ENCODE peak calls at places on chromosomes 16 and 17, in five cellular contexts. I is K562, H is SK-N-SH, W is GM12878, M is H1. C is an unnamed sample.

GRCh38 chr17:17935321-17936271 is 36.6 kb downstream of the TOM1L2 start:
- DNase-seq in I (no peak), H (no peak), W (no peak), M (no peak), C (peak; percentile 57)

GRCh38 chr17:35748323-35748960 is 4.6 kb downstream of the GAS2L2 start:
- DNase-seq in I (no peak), H (peak; percentile 54), M (no peak), W (no peak), C (no peak)

GRCh38 chr17:73722163-73722562 is 77.9 kb upstream of the SDK2 start:
- DNase-seq in W (no peak), H (peak; percentile 62), M (no peak), I (no peak), C (no peak)

GRCh38 chr17:57396515-57396921 is 140.2 kb downstream of the MSI2 start:
- DNase-seq in W (no peak), I (no peak), M (no peak), H (no peak), C (no peak)

GRCh38 chr17:68588362-68588761 is 12.8 kb downstream of the FAM20A start:
- DNase-seq in I (no peak), W (no peak), M (no peak), H (no peak), C (no peak)

GRCh38 chr17:73823684-73824083 is 179.4 kb upstream of the SDK2 start:
- DNase-seq in W (no peak), I (no peak), H (peak; percentile 74), M (no peak), C (peak; percentile 27)

GRCh38 chr17:50198026-50198669 is 3.3 kb downstream of the COL1A1 start:
- DNase-seq in W (no peak), M (no peak), H (peak; percentile 89), I (peak; percentile 47), C (peak; percentile 72)

GRCh38 chr17:57892146-57892819 is 42.4 kb upstream of the MRPS23 start:
- DNase-seq in H (peak; percentile 92), M (peak; percentile 99), I (peak; percentile 86), W (no peak), C (peak; percentile 84)

GRCh38 chr17:30376621-30377452 is 1.9 kb upstream of the CPD start:
- DNase-seq in M (no peak), I (no peak), W (peak; percentile 40), H (no peak), C (peak; percentile 88)

GRCh38 chr17:45384800-45385262 is 47.8 kb downstream of the ARHGAP27 start:
- DNase-seq in H (no peak), W (no peak), I (no peak), M (peak; percentile 56), C (no peak)

GRCh38 chr17:17129466-17129865 is 76.7 kb downstream of the PLD6 start:
- DNase-seq in W (no peak), M (no peak), I (no peak), H (no peak), C (no peak)

GRCh38 chr17:16589097-16589969 is 20.3 kb upstream of the ZNF287 start:
- DNase-seq in H (peak; percentile 95), I (peak; percentile 92), W (peak; percentile 28), M (peak; percentile 98), C (peak; percentile 75)

GRCh38 chr17:28634211-28634865 is 10.6 kb downstream of the BLTP2 start:
- DNase-seq in H (no peak), W (no peak), M (no peak), I (no peak), C (no peak)

GRCh38 chr16:72093448-72094265 is at the start of the genes DHX38 and TXNL4B:
- DNase-seq in W (peak; percentile 98), H (peak; percentile 92), I (peak; percentile 95), M (peak; percentile 85), C (peak; percentile 100)

GRCh38 chr16:72092832-72093447 is 480 bp downstream of the TXNL4B start:
- DNase-seq in M (no peak), H (no peak), W (no peak), I (no peak), C (peak; percentile 63)

GRCh38 chr16:72091217-72091616 is 2.2 kb downstream of the TXNL4B start:
- DNase-seq in W (no peak), M (no peak), I (no peak), H (no peak), C (peak; percentile 27)

GRCh38 chr16:72098936-72099335 is 5.3 kb downstream of the DHX38 start:
- DNase-seq in M (no peak), W (no peak), H (no peak), I (no peak), C (no peak)

DNA sequence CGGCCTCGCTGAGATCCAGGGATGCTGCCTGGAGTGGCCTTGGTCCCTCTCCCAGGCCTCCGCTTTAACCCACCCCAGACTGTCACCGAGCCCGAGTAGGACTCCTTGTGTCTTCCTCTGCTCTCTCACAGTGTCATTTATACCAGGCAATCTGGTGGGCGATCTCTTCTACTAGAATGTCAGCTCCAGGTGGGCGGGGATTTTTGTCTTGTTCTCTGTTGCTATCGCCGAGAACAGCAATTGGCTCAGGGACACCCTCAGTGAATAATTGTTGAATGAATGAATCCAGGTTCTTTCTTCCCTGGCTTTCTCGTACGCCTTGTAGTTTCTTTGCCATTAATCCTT is 591 bp downstream of the DHX38 start:
- DNase-seq in I (peak; percentile 33), H (no peak), W (no peak), M (no peak), C (no peak)
- TF ChIP-seq GABPA in I (no peak), H (no peak), W (no peak), M (no peak), C (no peak)

GRCh38 chr17:82419471-82419995 is 1.1 kb upstream of the OGFOD3 start:
- DNase-seq in W (no peak), I (no peak), H (no peak), M (no peak), C (no peak)
- H3K9ac ChIP-seq in W (peak overlapping the region; percentile 53), I (no peak overlapping the region), H (peak overlapping the region; percentile 88), M (no peak overlapping the region), C (peak overlapping the region; percentile 95)

GRCh38 chr16:71894921-71895678 is at the start of gene IST1:
- DNase-seq in M (peak; percentile 95), W (peak; percentile 85), H (peak; percentile 98), I (peak; percentile 95), C (peak; percentile 96)
- TF ChIP-seq CTCF in M (no peak), W (no peak), H (no peak), I (no peak), C (peak; percentile 23)

GRCh38 chr17:37179893-37180292 is 195.9 kb upstream of the C17orf78 start:
- DNase-seq in W (no peak), M (no peak), I (no peak), H (no peak), C (no peak)
- TF ChIP-seq GABPA in W (no peak), M (no peak), I (no peak), H (no peak), C (no peak)

GRCh38 chr16:74372953-74373846 is 2.9 kb upstream of the NPIPB15 start:
- DNase-seq in M (no peak), I (peak; percentile 10), W (no peak), H (peak; percentile 5), C (no peak)
- H3K9ac ChIP-seq in M (peak overlapping the region; percentile 8), I (no peak overlapping the region), W (no peak overlapping the region), H (no peak overlapping the region), C (no peak overlapping the region)

GRCh38 chr17:37213927-37214326 is 161.9 kb upstream of the C17orf78 start:
- DNase-seq in M (no peak), I (no peak), W (no peak), H (no peak), C (no peak)

GRCh38 chr17:37206299-37206698 is 169.5 kb upstream of the C17orf78 start:
- DNase-seq in M (no peak), I (no peak), H (no peak), W (no peak), C (no peak)

GRCh38 chr17:37207103-37207502 is 168.7 kb upstream of the C17orf78 start:
- DNase-seq in H (peak; percentile 31), I (no peak), M (no peak), W (no peak), C (no peak)

GRCh38 chr17:37212184-37212583 is 163.6 kb upstream of the C17orf78 start:
- DNase-seq in M (no peak), I (no peak), H (no peak), W (no peak), C (no peak)
- TF ChIP-seq CTCF in M (no peak), I (no peak), H (peak; percentile 48), W (no peak), C (no peak)

GRCh38 chr17:32258383-32259121 is 7.1 kb upstream of the RHBDL3 start:
- DNase-seq in W (no peak), M (peak; percentile 58), H (no peak), I (no peak), C (no peak)

GRCh38 chr17:32261937-32262510 is 3.6 kb upstream of the RHBDL3 start:
- DNase-seq in I (no peak), W (no peak), H (no peak), M (no peak), C (no peak)

GRCh38 chr17:32264140-32264799 is 1.4 kb upstream of the RHBDL3 start:
- DNase-seq in M (no peak), W (no peak), H (no peak), I (no peak), C (no peak)

GRCh38 chr17:32259596-32259995 is 6.0 kb upstream of the RHBDL3 start:
- DNase-seq in H (no peak), W (no peak), I (no peak), M (no peak), C (no peak)

GRCh38 chr17:32261521-32261792 is 4.2 kb upstream of the RHBDL3 start:
- DNase-seq in M (no peak), H (no peak), I (no peak), W (no peak), C (no peak)
- TF ChIP-seq GABPA in M (no peak), H (no peak), I (no peak), W (no peak), C (no peak)

GRCh38 chr17:78408476-78409020 is 30.1 kb downstream of the PGS1 start:
- DNase-seq in W (no peak), M (no peak), I (no peak), H (no peak), C (no peak)
- H3K9ac ChIP-seq in W (no peak overlapping the region), M (no peak overlapping the region), I (peak overlapping the region; percentile 65), H (no peak overlapping the region), C (no peak overlapping the region)

GRCh38 chr16:87384162-87384999 is 805 bp upstream of the FBXO31 start:
- DNase-seq in W (no peak), H (peak; percentile 82), M (no peak), I (peak; percentile 39), C (peak; percentile 57)
- TF ChIP-seq CTCF in W (no peak), H (no peak), M (no peak), I (no peak), C (no peak)

C was measured in HepG2.